ENCODE peak calls at places on chromosomes 3 and 15, in four cellular contexts. U is neural crest cell, M is GM20000, W is cardiac fibroblast. R is an unnamed sample.

GRCh38 chr15:75065467-75065850 is 42.1 kb downstream of the PPCDC start:
- DNase-seq in U (no peak), W (no peak), M (no peak), R (peak; percentile 26)

GRCh38 chr15:88834211-88834812 is 31.1 kb downstream of the ACAN start:
- DNase-seq in M (peak; percentile 38), U (peak; percentile 49), W (peak; percentile 68), R (peak; percentile 32)

GRCh38 chr15:30922469-30923311 is 19.0 kb downstream of the FAN1 start:
- DNase-seq in U (peak; percentile 42), M (no peak), W (peak; percentile 40), R (peak; percentile 66)

GRCh38 chr3:195558602-195559001 is 15.5 kb upstream of the PPP1R2 start:
- DNase-seq in M (peak; percentile 44), U (no peak), W (peak; percentile 74), R (peak; percentile 86)

GRCh38 chr3:160395297-160395696 is 3.7 kb downstream of the IFT80 start:
- DNase-seq in U (no peak), M (no peak), W (peak; percentile 69), R (peak; percentile 73)

GRCh38 chr3:50204804-50205718 is at the start of gene SLC38A3:
- DNase-seq in M (no peak), U (peak; percentile 48), W (no peak), R (no peak)

GRCh38 chr3:141115752-141116541 is 64.8 kb downstream of the SPSB4 start:
- DNase-seq in U (no peak), W (peak; percentile 37), M (no peak), R (peak; percentile 16)

GRCh38 chr3:125357032-125357658 is 18.0 kb downstream of the ZNF148 start:
- DNase-seq in W (peak; percentile 39), M (peak; percentile 86), U (no peak), R (peak; percentile 37)

GRCh38 chr15:89761009-89761831 is 10.2 kb upstream of the MESP1 start:
- DNase-seq in U (no peak), M (no peak), W (no peak), R (no peak)

GRCh38 chr15:63046927-63047760 is 4.6 kb downstream of the TPM1 start:
- DNase-seq in W (no peak), U (no peak), M (peak; percentile 27), R (no peak)

GRCh38 chr15:67105991-67106763 is 40.8 kb downstream of the SMAD3 start:
- DNase-seq in U (no peak), W (no peak), M (no peak), R (no peak)

GRCh38 chr3:101849714-101850326 is 506 bp downstream of the NFKBIZ start:
- DNase-seq in U (no peak), M (peak; percentile 56), W (no peak), R (no peak)

GRCh38 chr3:195063596-195064193 is 207.3 kb downstream of the XXYLT1 start:
- DNase-seq in W (no peak), U (no peak), M (no peak), R (no peak)

GRCh38 chr3:41893977-41894376 is 67.9 kb downstream of the ULK4 start:
- DNase-seq in U (no peak), M (peak; percentile 13), W (peak; percentile 79), R (peak; percentile 75)

GRCh38 chr15:83112233-83112958 is 5.0 kb downstream of the TM6SF1 start:
- DNase-seq in U (no peak), W (peak; percentile 62), M (no peak), R (peak; percentile 92)
- TF ChIP-seq CTCF in U (no peak), W (peak; percentile 26), M (no peak), R (peak; percentile 33)

GRCh38 chr15:52787549-52788098 is 2.5 kb downstream of the ONECUT1 start:
- DNase-seq in M (no peak), W (no peak), U (no peak), R (no peak)
- TF ChIP-seq CTCF in M (no peak), W (no peak), U (no peak), R (no peak)

GRCh38 chr3:56089739-56090138 is 378.5 kb downstream of the ERC2 start:
- DNase-seq in U (no peak), W (no peak), M (no peak), R (peak; percentile 4)
- TF ChIP-seq CTCF in U (no peak), W (no peak), M (no peak), R (peak; percentile 23)

GRCh38 chr3:139839659-139840058 is 95.3 kb upstream of the CLSTN2 start:
- DNase-seq in M (no peak), U (no peak), W (no peak), R (no peak)
- TF ChIP-seq CTCF in M (no peak), U (no peak), W (no peak), R (no peak)

GRCh38 chr3:66153471-66153870 is 67.3 kb upstream of the SLC25A26 start:
- DNase-seq in M (no peak), U (no peak), W (peak; percentile 16), R (no peak)
- TF ChIP-seq CTCF in M (no peak), U (no peak), W (no peak), R (no peak)

GRCh38 chr3:163779396-163780344 is 1298.6 kb downstream of the SI start:
- DNase-seq in M (no peak), U (no peak), W (no peak), R (no peak)
- TF ChIP-seq CTCF in M (no peak), U (no peak), W (no peak), R (no peak)

GRCh38 chr3:52879090-52879489 is 18.3 kb downstream of the STIMATE start:
- DNase-seq in U (no peak), W (no peak), M (no peak), R (no peak)
- TF ChIP-seq CTCF in U (no peak), W (peak; percentile 8), M (no peak), R (peak; percentile 22)